ENCODE peak calls at places on chromosomes 13 and 19, in five cellular contexts. F, Y, Q, U and X are unnamed samples.

GRCh38 chr13:113485545-113485944 is 5.0 kb downstream of the DCUN1D2 start:
- DNase-seq in Q (no peak), F (no peak), Y (no peak), U (no peak), X (no peak)

GRCh38 chr13:25169356-25169755 is 2.7 kb downstream of the AMER2 start:
- DNase-seq in U (no peak), F (no peak), Q (no peak), Y (no peak), X (no peak)

GRCh38 chr19:52527954-52528326 is 472 bp downstream of the ZNF808 start:
- DNase-seq in Q (no peak), Y (no peak), F (no peak), U (no peak), X (no peak)

GRCh38 chr13:72651196-72651595 is 76.2 kb downstream of the MZT1 start:
- DNase-seq in U (no peak), Q (no peak), Y (no peak), F (no peak), X (no peak)

GRCh38 chr13:97125051-97125809 is 96.9 kb upstream of the MBNL2 start:
- DNase-seq in U (peak), Y (peak), Q (no peak), F (no peak), X (no peak)

GRCh38 chr19:7159105-7159933 is 89.8 kb downstream of the ZNF557 start:
- DNase-seq in F (peak), Y (no peak), U (no peak), Q (no peak), X (no peak)

GRCh38 chr13:77460195-77460594 is 75.3 kb upstream of the SCEL start:
- DNase-seq in Y (no peak), F (no peak), U (no peak), Q (no peak), X (no peak)

GRCh38 chr19:3203754-3204645 is 18.3 kb downstream of the NCLN start:
- DNase-seq in Q (no peak), Y (no peak), F (no peak), U (no peak), X (no peak)

GRCh38 chr19:47093841-47094240 is 19.7 kb downstream of the ZC3H4 start:
- DNase-seq in Y (no peak), U (no peak), Q (no peak), F (no peak), X (peak)

GRCh38 chr19:40588926-40589569 is 12.1 kb upstream of the LTBP4 start:
- DNase-seq in Q (no peak), F (no peak), Y (no peak), U (no peak), X (no peak)

GRCh38 chr13:75995966-75996365 is 359.8 kb downstream of the LMO7 start:
- DNase-seq in Y (no peak), Q (no peak), U (no peak), F (no peak), X (no peak)

GRCh38 chr19:10402441-10403038 is 802 bp downstream of the CDC37 start:
- DNase-seq in F (no peak), Q (no peak), U (no peak), Y (no peak), X (no peak)

GRCh38 chr19:56109216-56109615 is 11.9 kb downstream of the ZNF787 start:
- DNase-seq in Q (no peak), U (no peak), F (no peak), Y (no peak), X (no peak)

GRCh38 chr19:5949792-5950305 is 28.1 kb downstream of the RANBP3 start:
- DNase-seq in Q (no peak), U (no peak), F (no peak), Y (no peak), X (no peak)

GRCh38 chr19:3821857-3822364 is 35.7 kb upstream of the MATK start:
- DNase-seq in Y (peak), U (peak), Q (peak), F (no peak), X (peak)

GRCh38 chr19:47794526-47794925 is 9.8 kb downstream of the TPRX1 start:
- DNase-seq in Y (no peak), Q (no peak), F (no peak), U (no peak), X (no peak)

GRCh38 chr13:25037057-25037813 is 58.7 kb upstream of the PABPC3 start:
- DNase-seq in U (peak), Y (peak), F (no peak), Q (peak), X (peak)

GRCh38 chr13:99335603-99336002 is 28.4 kb upstream of the GPR183 start:
- DNase-seq in Q (no peak), U (no peak), Y (no peak), F (no peak), X (no peak)
- TF ChIP-seq CTCF in Q (no peak), U (no peak), Y (no peak), F (no peak), X (no peak)

GRCh38 chr19:18205180-18205915 is 1.5 kb upstream of the RAB3A start:
- DNase-seq in U (peak), Y (peak), F (peak), Q (peak), X (peak)

GRCh38 chr19:18204394-18205179 is 745 bp upstream of the RAB3A start:
- DNase-seq in F (no peak), Q (peak), Y (peak), U (peak), X (no peak)

GRCh38 chr19:18203863-18204393 is at the start of gene RAB3A:
- DNase-seq in F (peak), U (peak), Y (peak), Q (peak), X (peak)

GRCh38 chr19:18203408-18203862 is 407 bp downstream of the RAB3A start:
- DNase-seq in F (no peak), U (peak), Q (peak), Y (no peak), X (no peak)

DNA sequence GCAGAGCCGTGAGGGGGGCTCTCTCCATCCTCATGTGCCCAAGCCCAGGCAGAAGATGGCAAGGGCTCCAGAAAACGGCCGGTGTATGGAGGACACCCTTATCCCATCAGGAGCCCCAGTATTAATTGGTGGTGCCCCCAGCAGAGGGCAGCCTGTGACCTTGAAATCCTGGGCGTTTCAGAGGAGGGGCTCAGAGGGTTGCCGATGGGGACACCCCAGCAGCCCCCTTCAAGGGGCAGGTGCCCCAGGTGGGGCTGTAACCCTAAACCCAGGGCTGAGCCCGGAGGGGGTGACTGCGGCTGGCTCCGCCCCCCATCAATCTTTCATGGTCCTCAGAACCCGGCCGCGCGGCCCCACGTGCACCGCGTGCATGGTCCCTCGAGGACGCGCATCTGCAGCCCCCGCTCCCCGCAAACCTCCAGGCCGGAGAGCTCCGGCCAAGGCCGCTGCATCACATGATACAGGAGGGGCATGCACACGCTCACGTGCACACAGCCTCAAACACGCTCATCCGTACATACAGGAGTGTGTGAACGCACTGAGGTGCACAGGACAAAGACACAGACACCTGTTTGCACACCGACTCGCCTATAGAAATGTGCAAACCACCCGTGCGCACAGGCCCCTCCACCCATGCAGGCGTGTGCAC is 959 bp downstream of the RAB3A start:
- DNase-seq in Q (no peak), U (no peak), F (no peak), Y (no peak), X (peak)
- TF ChIP-seq CTCF in Q (peak), U (peak), F (no peak), Y (no peak), X (peak)

GRCh38 chr13:52845334-52845761 is 3.1 kb downstream of the PCDH8 start:
- DNase-seq in F (no peak), Q (no peak), Y (no peak), U (peak), X (no peak)

GRCh38 chr13:52847322-52847681 is 1.1 kb downstream of the PCDH8 start:
- DNase-seq in Q (no peak), Y (no peak), F (no peak), U (no peak), X (no peak)

GRCh38 chr13:52845766-52846566 is 2.5 kb downstream of the PCDH8 start:
- DNase-seq in U (peak), Q (no peak), Y (no peak), F (no peak), X (peak)

GRCh38 chr13:52847682-52848432 is 583 bp downstream of the PCDH8 start:
- DNase-seq in U (no peak), Q (no peak), Y (no peak), F (no peak), X (no peak)

DNA sequence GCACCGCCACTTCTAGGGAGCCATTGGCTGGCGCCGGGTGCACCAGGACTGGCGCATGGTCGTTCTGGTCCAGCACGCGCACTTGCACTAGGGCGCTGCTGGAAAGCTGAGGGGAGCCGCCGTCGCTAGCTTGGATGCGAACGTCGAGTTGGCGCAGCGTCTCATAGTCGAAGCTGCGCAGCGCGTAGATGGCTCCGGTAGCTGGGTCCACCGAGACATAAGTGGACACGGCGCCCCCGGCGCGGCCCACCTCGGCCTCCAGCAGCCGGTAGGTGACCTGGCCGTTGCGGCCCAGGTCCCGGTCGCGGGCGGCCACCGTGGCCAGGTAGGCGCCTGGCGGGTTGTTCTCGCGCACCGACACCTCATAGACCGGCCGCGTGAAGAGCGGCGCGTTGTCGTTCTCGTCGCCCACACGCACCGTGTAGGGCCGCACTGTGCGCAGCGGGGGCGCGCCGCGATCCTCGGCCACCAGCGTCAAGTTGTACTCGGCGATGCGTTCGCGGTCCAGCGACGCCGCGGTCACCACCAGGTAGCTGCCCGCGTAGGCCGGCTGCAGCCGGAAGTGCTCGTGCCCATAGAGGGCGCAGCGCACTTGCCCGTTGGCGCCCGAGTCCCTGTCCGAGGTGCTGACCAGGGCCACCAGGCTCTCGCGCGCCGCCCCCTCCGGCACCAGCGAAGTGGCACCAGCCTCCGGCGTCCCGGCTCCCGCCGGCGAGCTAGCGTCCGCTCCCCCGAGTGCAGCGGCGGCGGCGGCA is 1.7 kb downstream of the PCDH8 start:
- DNase-seq in Q (no peak), F (no peak), Y (no peak), U (peak), X (no peak)
- TF ChIP-seq CTCF in Q (no peak), F (peak), Y (no peak), U (no peak), X (no peak)

GRCh38 chr19:15191982-15192381 is 8.8 kb downstream of the NOTCH3 start:
- DNase-seq in Y (no peak), F (no peak), Q (no peak), U (no peak), X (no peak)
- TF ChIP-seq CTCF in Y (no peak), F (no peak), Q (no peak), U (no peak), X (no peak)

GRCh38 chr19:17303167-17303939 is at the start of gene ABHD8:
- DNase-seq in F (peak), U (peak), Y (peak), Q (peak), X (peak)
- TF ChIP-seq CTCF in F (peak), U (peak), Y (peak), Q (no peak), X (peak)

DNA sequence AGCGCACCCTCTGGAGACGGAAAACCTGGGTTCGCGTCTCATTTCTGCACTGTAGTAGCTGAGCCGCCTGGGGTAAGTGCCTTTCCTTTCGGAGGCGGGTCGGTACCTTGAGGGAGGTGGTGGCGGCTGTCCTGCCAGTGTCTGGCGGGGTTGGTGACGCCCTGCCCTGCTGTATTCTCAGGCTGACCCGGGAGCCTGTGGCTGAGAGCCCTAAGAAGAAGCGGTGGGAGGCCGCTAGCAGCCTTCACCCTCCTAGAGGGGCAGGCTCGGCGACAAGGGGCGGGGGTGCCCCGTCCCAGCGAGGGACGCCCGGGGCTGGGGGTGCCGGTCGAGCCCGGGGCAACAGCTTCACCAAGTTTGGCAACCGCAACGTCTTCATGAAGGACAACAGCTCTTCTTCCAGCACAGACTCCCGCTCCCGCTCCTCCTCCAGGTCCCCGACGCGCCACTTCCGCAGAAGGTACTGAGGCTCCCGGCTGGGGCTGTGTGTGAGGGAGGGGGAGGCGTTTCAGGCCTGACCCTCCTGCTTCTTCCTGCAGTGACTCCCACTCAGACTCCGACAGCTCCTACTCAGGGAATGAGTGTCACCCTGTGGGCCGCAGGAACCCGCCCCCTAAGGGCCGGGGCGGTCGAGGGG is 6.9 kb downstream of the LENG8 start:
- DNase-seq in Y (no peak), U (no peak), Q (no peak), F (no peak), X (no peak)
- TF ChIP-seq CTCF in Y (no peak), U (no peak), Q (no peak), F (no peak), X (no peak)

DNA sequence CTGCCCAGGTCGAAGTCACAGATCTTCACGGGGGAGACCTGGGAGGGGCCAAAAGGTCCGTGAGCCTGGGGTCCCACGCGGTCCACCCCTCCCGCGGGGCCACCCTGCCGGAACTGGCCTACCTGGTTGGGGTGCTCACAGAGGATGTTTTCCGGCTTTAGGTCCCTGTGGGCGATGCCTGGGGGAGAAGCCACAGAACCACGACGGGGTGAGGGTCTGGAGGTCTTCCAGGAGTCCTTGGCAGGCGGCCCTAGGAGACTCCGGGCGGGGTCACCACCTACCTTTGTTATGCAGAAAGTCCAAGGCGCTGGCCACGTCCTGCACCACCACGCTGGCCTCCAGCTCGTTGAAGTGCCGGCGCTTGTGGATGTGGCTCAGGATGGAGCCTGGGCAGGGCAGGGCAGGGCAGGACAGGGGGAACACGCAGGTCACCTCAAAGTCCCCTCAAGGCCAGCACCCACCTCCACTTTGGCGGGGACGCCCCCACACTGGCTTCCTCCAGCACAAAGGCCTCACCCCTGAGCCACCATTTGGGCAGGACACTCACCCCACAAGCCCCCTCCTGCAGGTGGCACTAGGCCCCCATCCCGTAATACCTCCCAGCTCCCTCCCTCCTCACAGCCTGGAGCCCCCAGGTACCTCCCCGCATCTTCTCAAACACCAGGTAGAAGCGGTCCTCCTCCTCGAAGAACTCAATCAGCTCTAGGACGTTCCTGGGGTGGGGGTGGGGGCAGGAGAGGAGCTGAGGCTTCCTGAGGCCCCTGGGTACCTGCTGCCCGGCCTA is 8.4 kb downstream of the MKNK2 start:
- DNase-seq in U (no peak), Y (no peak), Q (no peak), F (no peak), X (no peak)
- TF ChIP-seq CTCF in U (no peak), Y (no peak), Q (no peak), F (no peak), X (no peak)

GRCh38 chr19:38841180-38841766 is 8.5 kb downstream of the HNRNPL start:
- DNase-seq in U (no peak), Q (no peak), Y (no peak), F (no peak), X (no peak)

GRCh38 chr19:38839816-38840582 is 8.4 kb upstream of the ECH1 start:
- DNase-seq in Y (no peak), U (no peak), F (no peak), Q (no peak), X (no peak)

GRCh38 chr19:38838986-38839761 is 7.6 kb upstream of the ECH1 start:
- DNase-seq in Q (no peak), F (no peak), Y (no peak), U (no peak), X (no peak)

GRCh38 chr19:38841787-38842438 is 7.9 kb downstream of the HNRNPL start:
- DNase-seq in Q (no peak), U (no peak), F (no peak), Y (no peak), X (no peak)

DNA sequence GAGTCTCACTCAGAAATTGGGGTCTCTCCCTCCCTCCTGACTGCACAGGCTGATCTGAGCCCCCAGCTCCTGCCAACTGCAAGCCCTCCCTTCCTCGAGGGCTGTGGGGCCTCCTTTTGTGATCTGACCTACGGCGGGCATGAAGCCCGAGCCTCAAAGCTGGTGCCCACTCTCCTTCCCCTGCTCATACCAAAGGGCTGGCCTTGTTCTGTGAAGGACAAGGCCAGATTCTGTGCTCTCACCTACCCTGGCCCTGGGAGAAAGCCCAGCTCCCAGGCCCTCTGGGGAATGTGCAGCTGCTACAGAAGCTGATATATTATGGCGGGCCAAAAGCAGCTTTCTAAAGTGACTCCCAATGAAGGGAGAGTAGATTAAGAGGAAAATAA is 9.0 kb upstream of the ECH1 start:
- DNase-seq in Q (no peak), U (no peak), F (no peak), Y (no peak), X (no peak)
- TF ChIP-seq CTCF in Q (no peak), U (no peak), F (no peak), Y (no peak), X (no peak)